ENCODE peak calls at places on chromosomes 4 and X, in six cellular contexts. B, Y, Z, F, P and E are unnamed samples.

GRCh38 chr4:88722276-88722780 is 24.7 kb upstream of the NAP1L5 start:
- DNase-seq in P (no peak), B (no peak), Y (no peak), F (no peak), Z (no peak), E (no peak)

GRCh38 chrX:71541546-71542022 is 8.7 kb downstream of the OGT start:
- DNase-seq in P (no peak), F (no peak), B (peak), Y (no peak), Z (no peak), E (no peak)

GRCh38 chr4:88610771-88611170 is 18.5 kb downstream of the HERC3 start:
- DNase-seq in P (no peak), B (no peak), Y (no peak), Z (no peak), F (no peak), E (no peak)

GRCh38 chr4:165656399-165656798 is 216.6 kb upstream of the TLL1 start:
- DNase-seq in Z (no peak), Y (no peak), F (no peak), P (no peak), B (no peak), E (no peak)

GRCh38 chrX:138858946-138859345 is 147.4 kb upstream of the FGF13 start:
- DNase-seq in F (no peak), Y (no peak), P (no peak), B (no peak), Z (no peak), E (no peak)

GRCh38 chrX:113522814-113523213 is 682.2 kb upstream of the AMOT start:
- DNase-seq in Y (no peak), P (no peak), Z (no peak), F (peak), B (no peak), E (no peak)

GRCh38 chrX:133661962-133662839 is 246.9 kb upstream of the GPC4 start:
- DNase-seq in P (no peak), Y (no peak), B (no peak), Z (no peak), F (no peak), E (no peak)

GRCh38 chr4:116073051-116073450 is 959.6 kb upstream of the NDST4 start:
- DNase-seq in Y (no peak), Z (no peak), F (no peak), P (no peak), B (no peak), E (no peak)

GRCh38 chr4:36054750-36055467 is 189.4 kb downstream of the ARAP2 start:
- DNase-seq in Y (no peak), B (peak), F (no peak), Z (no peak), P (no peak), E (no peak)

GRCh38 chr4:1009647-1010521 is 1.5 kb upstream of the FGFRL1 start:
- DNase-seq in B (peak), Z (peak), Y (peak), P (peak), F (peak), E (no peak)

GRCh38 chr4:3721627-3722026 is 44.6 kb upstream of the ADRA2C start:
- DNase-seq in P (no peak), Y (no peak), F (no peak), B (no peak), Z (no peak), E (no peak)

GRCh38 chr4:167234388-167234881 is at the start of gene SPOCK3:
- DNase-seq in B (peak), P (no peak), Z (no peak), Y (no peak), F (no peak), E (peak)

GRCh38 chr4:88746186-88746585 is 48.6 kb upstream of the NAP1L5 start:
- DNase-seq in F (no peak), P (no peak), Y (no peak), B (no peak), Z (no peak), E (no peak)

GRCh38 chr4:69749771-69750170 is 10.6 kb downstream of the SULT1B1 start:
- DNase-seq in P (no peak), B (peak), F (no peak), Y (no peak), Z (no peak), E (no peak)

GRCh38 chr4:123564758-123565346 is 168.3 kb downstream of the SPRY1 start:
- DNase-seq in P (peak), Z (peak), Y (peak), F (peak), B (peak), E (no peak)

GRCh38 chr4:7161721-7162214 is 30.6 kb upstream of the SORCS2 start:
- DNase-seq in P (peak), B (no peak), Z (peak), Y (no peak), F (no peak), E (no peak)

GRCh38 chr4:63787326-63787725 is 621.9 kb downstream of the TECRL start:
- DNase-seq in Z (no peak), Y (no peak), F (no peak), P (no peak), B (no peak), E (no peak)

GRCh38 chrX:124349054-124349453 is 2.7 kb downstream of the SH2D1A start:
- DNase-seq in Z (no peak), P (no peak), Y (no peak), B (no peak), F (no peak), E (no peak)

GRCh38 chrX:22399793-22400192 is 127.1 kb downstream of the CBLL2 start:
- DNase-seq in B (no peak), P (no peak), Z (no peak), F (no peak), Y (no peak), E (no peak)

GRCh38 chr4:163866728-163867313 is 372.3 kb downstream of the TMA16 start:
- DNase-seq in Y (no peak), Z (no peak), B (no peak), F (no peak), P (no peak), E (no peak)

GRCh38 chr4:128830906-128831525 is 21.5 kb downstream of the JADE1 start:
- DNase-seq in P (no peak), Y (no peak), Z (no peak), B (peak), F (no peak), E (no peak)

GRCh38 chrX:130578906-130579305 is 177.1 kb downstream of the RBMX2 start:
- DNase-seq in Y (no peak), F (no peak), P (no peak), Z (no peak), B (peak), E (no peak)

GRCh38 chr4:125049711-125050110 is 265.0 kb upstream of the FAT4 start:
- DNase-seq in P (no peak), B (no peak), Y (no peak), Z (no peak), F (no peak), E (no peak)

GRCh38 chr4:37594095-37594494 is 92.1 kb downstream of the RELL1 start:
- DNase-seq in P (no peak), F (no peak), B (no peak), Y (no peak), Z (no peak), E (no peak)
- TF ChIP-seq CTCF in P (no peak), F (no peak), B (no peak), Y (no peak), Z (no peak), E (no peak)

GRCh38 chr4:25060586-25061340 is 30.0 kb upstream of the LGI2 start:
- DNase-seq in Z (no peak), F (no peak), B (no peak), P (no peak), Y (no peak), E (no peak)
- TF ChIP-seq CTCF in Z (no peak), F (no peak), B (no peak), P (no peak), Y (no peak), E (no peak)

GRCh38 chr4:168540865-168541607 is 44.2 kb downstream of the PALLD start:
- DNase-seq in P (no peak), F (no peak), Y (no peak), Z (no peak), B (no peak), E (no peak)

GRCh38 chr4:168541608-168541953 is 44.7 kb downstream of the PALLD start:
- DNase-seq in P (no peak), B (peak), Z (no peak), Y (no peak), F (no peak), E (no peak)

GRCh38 chr4:168537556-168537955 is 40.7 kb downstream of the PALLD start:
- DNase-seq in P (no peak), Y (no peak), Z (no peak), B (no peak), F (no peak), E (no peak)

GRCh38 chr4:168537086-168537485 is 40.2 kb downstream of the PALLD start:
- DNase-seq in Z (no peak), Y (no peak), P (no peak), F (no peak), B (no peak), E (no peak)

GRCh38 chr4:168540086-168540864 is 43.4 kb downstream of the PALLD start:
- DNase-seq in Y (no peak), Z (no peak), F (no peak), B (peak), P (no peak), E (no peak)
- TF ChIP-seq CTCF in Y (no peak), Z (no peak), F (no peak), B (no peak), P (no peak), E (no peak)

DNA sequence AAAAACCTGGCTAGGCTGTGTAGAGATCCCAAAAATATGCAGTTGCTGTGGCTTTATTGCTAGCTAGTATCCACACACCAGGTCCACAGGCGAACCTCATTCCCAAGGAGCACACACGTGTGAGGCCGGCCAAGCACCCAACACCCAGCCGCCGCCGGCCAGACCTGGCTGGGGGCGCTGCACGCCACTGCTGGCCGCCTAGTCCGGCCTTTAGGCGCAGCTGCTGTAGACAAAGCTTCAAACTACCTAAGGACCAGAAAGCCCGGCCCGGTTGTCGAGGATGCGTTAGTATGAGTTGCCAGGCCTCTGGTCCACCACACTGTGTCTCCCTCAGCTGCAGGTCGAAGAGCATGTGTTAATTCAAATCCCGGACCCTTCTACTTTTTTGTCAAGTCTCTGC is 3.1 kb downstream of the POU3F4 start:
- DNase-seq in B (no peak), P (no peak), Y (no peak), F (no peak), Z (no peak), E (no peak)
- TF ChIP-seq CTCF in B (no peak), P (no peak), Y (no peak), F (no peak), Z (no peak), E (no peak)

GRCh38 chrX:107894038-107894437 is 68.4 kb downstream of the MID2 start:
- DNase-seq in P (no peak), F (peak), Z (no peak), Y (no peak), B (peak), E (no peak)
- TF ChIP-seq CTCF in P (peak), F (no peak), Z (no peak), Y (peak), B (peak), E (peak)